ENCODE peak calls at places on chromosome 11, in seven cellular contexts. One of them, this sample, is unnamed.

GRCh38 chr11:2525941-2526807 is 81.4 kb downstream of the KCNQ1 start:
- DNase-seq in H1: no peak
- DNase-seq in mesenchymal stem cell: no peak
- DNase-seq in H9: peak; percentile 18
- DNase-seq in trophoblast cell: no peak
- DNase-seq in mesendoderm: no peak
- DNase-seq in neuronal stem cell: no peak
- DNase-seq in this sample: no peak

GRCh38 chr11:108609681-108610080 is 16.1 kb upstream of the EXPH5 start:
- DNase-seq in H9: no peak
- DNase-seq in neuronal stem cell: no peak
- DNase-seq in mesendoderm: no peak
- DNase-seq in H1: no peak
- DNase-seq in mesenchymal stem cell: peak; percentile 73
- DNase-seq in trophoblast cell: peak; percentile 43
- DNase-seq in this sample: peak; percentile 35

GRCh38 chr11:75024764-75025211 is 36.1 kb downstream of the NEU3 start:
- DNase-seq in mesenchymal stem cell: no peak
- DNase-seq in mesendoderm: no peak
- DNase-seq in H1: no peak
- DNase-seq in H9: no peak
- DNase-seq in neuronal stem cell: no peak
- DNase-seq in trophoblast cell: no peak
- DNase-seq in this sample: no peak

GRCh38 chr11:44624761-44625221 is 59.3 kb downstream of the CD82 start:
- DNase-seq in mesenchymal stem cell: no peak
- DNase-seq in H1: peak; percentile 38
- DNase-seq in mesendoderm: no peak
- DNase-seq in trophoblast cell: no peak
- DNase-seq in neuronal stem cell: no peak
- DNase-seq in H9: no peak
- DNase-seq in this sample: no peak

GRCh38 chr11:71551711-71552110 is 3.5 kb downstream of the KRTAP5-9 start:
- DNase-seq in neuronal stem cell: no peak
- DNase-seq in mesendoderm: no peak
- DNase-seq in H1: no peak
- DNase-seq in H9: no peak
- DNase-seq in trophoblast cell: no peak
- DNase-seq in mesenchymal stem cell: no peak
- DNase-seq in this sample: no peak

GRCh38 chr11:1516273-1517067 is 29.9 kb upstream of the MOB2 start:
- DNase-seq in mesenchymal stem cell: peak; percentile 8
- DNase-seq in H1: no peak
- DNase-seq in H9: no peak
- DNase-seq in mesendoderm: no peak
- DNase-seq in neuronal stem cell: no peak
- DNase-seq in trophoblast cell: no peak
- DNase-seq in this sample: peak; percentile 61

GRCh38 chr11:113193894-113194293 is 120.5 kb upstream of the TTC12 start:
- DNase-seq in trophoblast cell: no peak
- DNase-seq in H1: no peak
- DNase-seq in H9: no peak
- DNase-seq in neuronal stem cell: no peak
- DNase-seq in mesenchymal stem cell: no peak
- DNase-seq in mesendoderm: no peak
- DNase-seq in this sample: no peak

GRCh38 chr11:128448487-128448886 is 138.9 kb downstream of the ETS1 start:
- DNase-seq in trophoblast cell: peak; percentile 88
- DNase-seq in neuronal stem cell: no peak
- DNase-seq in H9: peak; percentile 43
- DNase-seq in H1: no peak
- DNase-seq in mesenchymal stem cell: peak; percentile 49
- DNase-seq in mesendoderm: peak; percentile 81
- DNase-seq in this sample: peak; percentile 87

GRCh38 chr11:68549789-68550484 is 89.4 kb downstream of the PPP6R3 start:
- DNase-seq in mesenchymal stem cell: no peak
- DNase-seq in mesendoderm: no peak
- DNase-seq in neuronal stem cell: no peak
- DNase-seq in H9: no peak
- DNase-seq in trophoblast cell: no peak
- DNase-seq in H1: no peak
- DNase-seq in this sample: no peak

GRCh38 chr11:16933756-16934603 is 80.2 kb downstream of the PLEKHA7 start:
- DNase-seq in trophoblast cell: no peak
- DNase-seq in neuronal stem cell: no peak
- DNase-seq in H9: no peak
- DNase-seq in mesendoderm: peak; percentile 98
- DNase-seq in mesenchymal stem cell: peak; percentile 5
- DNase-seq in H1: no peak
- DNase-seq in this sample: no peak

GRCh38 chr11:976431-977160 is 50.9 kb downstream of the AP2A2 start:
- DNase-seq in H9: no peak
- DNase-seq in H1: no peak
- DNase-seq in neuronal stem cell: no peak
- DNase-seq in mesenchymal stem cell: no peak
- DNase-seq in trophoblast cell: no peak
- DNase-seq in mesendoderm: no peak
- DNase-seq in this sample: no peak

GRCh38 chr11:96015911-96016565 is 92.1 kb upstream of the MTMR2 start:
- DNase-seq in neuronal stem cell: no peak
- DNase-seq in mesenchymal stem cell: no peak
- DNase-seq in mesendoderm: peak; percentile 94
- DNase-seq in trophoblast cell: no peak
- DNase-seq in H9: peak; percentile 33
- DNase-seq in H1: no peak
- DNase-seq in this sample: no peak

GRCh38 chr11:120009938-120010337 is 128.0 kb downstream of the TRIM29 start:
- DNase-seq in H1: no peak
- DNase-seq in mesendoderm: no peak
- DNase-seq in H9: no peak
- DNase-seq in trophoblast cell: no peak
- DNase-seq in neuronal stem cell: no peak
- DNase-seq in mesenchymal stem cell: no peak
- DNase-seq in this sample: no peak
- H4K8ac ChIP-seq in H1: no peak overlapping the region
- H4K8ac ChIP-seq in mesendoderm: no peak overlapping the region
- H4K8ac ChIP-seq in H9: no peak overlapping the region
- H4K8ac ChIP-seq in trophoblast cell: no peak overlapping the region
- H4K8ac ChIP-seq in neuronal stem cell: no peak overlapping the region
- H4K8ac ChIP-seq in mesenchymal stem cell: no peak overlapping the region
- H4K8ac ChIP-seq in this sample: no peak overlapping the region

GRCh38 chr11:93543292-93543977 is at the start of gene SMCO4:
- DNase-seq in mesenchymal stem cell: peak; percentile 77
- DNase-seq in H9: peak; percentile 93
- DNase-seq in neuronal stem cell: peak; percentile 85
- DNase-seq in H1: peak; percentile 91
- DNase-seq in mesendoderm: peak; percentile 91
- DNase-seq in trophoblast cell: peak; percentile 85
- DNase-seq in this sample: peak; percentile 66
- H4K8ac ChIP-seq in mesenchymal stem cell: peak within 1 kb of the TSS; percentile 64
- H4K8ac ChIP-seq in H9: no peak within 1 kb of the TSS
- H4K8ac ChIP-seq in neuronal stem cell: no peak within 1 kb of the TSS
- H4K8ac ChIP-seq in H1: peak within 1 kb of the TSS; percentile 65
- H4K8ac ChIP-seq in mesendoderm: peak within 1 kb of the TSS; percentile 83
- H4K8ac ChIP-seq in trophoblast cell: peak within 1 kb of the TSS; percentile 91
- H4K8ac ChIP-seq in this sample: peak within 1 kb of the TSS; percentile 30

GRCh38 chr11:11789735-11790369 is 51.9 kb upstream of the USP47 start:
- DNase-seq in H9: no peak
- DNase-seq in H1: no peak
- DNase-seq in mesenchymal stem cell: peak; percentile 41
- DNase-seq in trophoblast cell: no peak
- DNase-seq in mesendoderm: peak; percentile 13
- DNase-seq in neuronal stem cell: no peak
- DNase-seq in this sample: peak; percentile 40

GRCh38 chr11:11788067-11788710 is 53.6 kb upstream of the USP47 start:
- DNase-seq in neuronal stem cell: no peak
- DNase-seq in mesenchymal stem cell: no peak
- DNase-seq in mesendoderm: no peak
- DNase-seq in H1: no peak
- DNase-seq in trophoblast cell: no peak
- DNase-seq in H9: no peak
- DNase-seq in this sample: no peak

GRCh38 chr11:11787305-11788066 is 54.3 kb upstream of the USP47 start:
- DNase-seq in mesenchymal stem cell: peak; percentile 76
- DNase-seq in mesendoderm: peak; percentile 75
- DNase-seq in H9: peak; percentile 68
- DNase-seq in trophoblast cell: peak; percentile 51
- DNase-seq in neuronal stem cell: peak; percentile 72
- DNase-seq in H1: peak; percentile 82
- DNase-seq in this sample: peak; percentile 70

GRCh38 chr11:11786234-11786633 is 55.5 kb upstream of the USP47 start:
- DNase-seq in mesenchymal stem cell: no peak
- DNase-seq in mesendoderm: peak; percentile 4
- DNase-seq in H1: no peak
- DNase-seq in H9: no peak
- DNase-seq in neuronal stem cell: no peak
- DNase-seq in trophoblast cell: no peak
- DNase-seq in this sample: no peak

DNA sequence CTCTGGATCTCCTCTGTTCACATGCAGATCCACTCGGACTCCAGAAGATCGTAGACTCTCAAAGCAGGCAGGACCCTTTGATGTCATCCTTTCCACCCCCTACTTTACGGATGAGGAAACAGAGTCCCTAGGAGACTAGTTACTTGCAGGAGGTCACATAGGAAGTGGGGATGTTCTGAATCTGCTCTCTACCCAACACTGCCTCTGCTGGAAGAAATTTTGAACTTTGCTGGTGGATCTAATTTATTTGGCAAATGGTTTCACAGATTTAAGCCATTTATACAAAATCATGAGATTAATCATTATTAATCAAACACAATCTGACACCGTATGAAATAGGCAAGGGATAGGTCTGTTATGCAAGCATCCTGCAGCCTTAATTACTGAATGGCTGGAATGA is 55.0 kb upstream of the USP47 start:
- DNase-seq in H1: no peak
- DNase-seq in H9: no peak
- DNase-seq in mesenchymal stem cell: peak; percentile 46
- DNase-seq in neuronal stem cell: no peak
- DNase-seq in mesendoderm: peak; percentile 68
- DNase-seq in trophoblast cell: no peak
- DNase-seq in this sample: peak; percentile 40
- H4K8ac ChIP-seq in H1: no peak overlapping the region
- H4K8ac ChIP-seq in H9: no peak overlapping the region
- H4K8ac ChIP-seq in mesenchymal stem cell: no peak overlapping the region
- H4K8ac ChIP-seq in neuronal stem cell: no peak overlapping the region
- H4K8ac ChIP-seq in mesendoderm: no peak overlapping the region
- H4K8ac ChIP-seq in trophoblast cell: no peak overlapping the region
- H4K8ac ChIP-seq in this sample: no peak overlapping the region

DNA sequence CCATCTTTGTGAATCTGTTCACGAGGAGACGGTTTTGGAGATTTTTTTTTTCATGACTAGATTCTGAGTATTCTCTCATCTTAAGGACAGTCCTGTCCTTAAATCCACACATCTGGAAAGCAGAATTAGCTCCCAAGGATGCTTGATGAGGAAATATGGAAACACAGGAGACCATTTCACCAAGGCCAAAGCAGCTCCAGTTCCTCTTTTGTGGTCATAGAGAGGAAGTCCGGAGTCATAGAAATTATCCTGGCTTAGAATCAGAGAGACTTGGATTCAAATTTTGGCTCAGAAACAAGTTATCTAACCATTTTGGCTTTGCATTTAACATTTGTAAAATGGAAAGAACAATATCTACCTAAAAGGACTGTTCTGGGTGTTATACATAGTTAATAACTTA is 7.3 kb upstream of the TEAD1 start:
- DNase-seq in neuronal stem cell: no peak
- DNase-seq in trophoblast cell: no peak
- DNase-seq in mesendoderm: no peak
- DNase-seq in H1: no peak
- DNase-seq in mesenchymal stem cell: no peak
- DNase-seq in H9: no peak
- DNase-seq in this sample: no peak
- H4K8ac ChIP-seq in neuronal stem cell: no peak overlapping the region
- H4K8ac ChIP-seq in trophoblast cell: no peak overlapping the region
- H4K8ac ChIP-seq in mesendoderm: no peak overlapping the region
- H4K8ac ChIP-seq in H1: no peak overlapping the region
- H4K8ac ChIP-seq in mesenchymal stem cell: no peak overlapping the region
- H4K8ac ChIP-seq in H9: no peak overlapping the region
- H4K8ac ChIP-seq in this sample: no peak overlapping the region